ENCODE peak calls at places on chromosomes 4 and X, in seven cellular contexts. O is breast epithelium; S is HepG2; H is A673; M is CD4-positive, alpha-beta T cell; V is WERI-Rb-1; F is caudate nucleus. J is an unnamed sample.

GRCh38 chr4:187415227-187415626 is 580.3 kb upstream of the ZFP42 start:
- DNase-seq in O (no peak), S (no peak), H (no peak), M (no peak), V (no peak), F (no peak), J (no peak)

GRCh38 chrX:43644124-43644701 is 11.9 kb upstream of the MAOA start:
- DNase-seq in O (no peak), S (no peak), H (peak), M (no peak), V (no peak), F (no peak), J (no peak)

GRCh38 chrX:149512225-149512885 is 7.2 kb upstream of the IDS start:
- DNase-seq in O (peak), S (peak), H (peak), M (peak), V (peak), F (peak), J (peak)

GRCh38 chr4:114606240-114606639 is 7.6 kb downstream of the UGT8 start:
- DNase-seq in O (no peak), S (no peak), H (no peak), M (no peak), V (no peak), F (no peak), J (no peak)

GRCh38 chr4:96149911-96150310 is 310.0 kb downstream of the PDHA2 start:
- DNase-seq in O (no peak), S (no peak), H (peak), M (no peak), V (no peak), F (peak), J (no peak)

GRCh38 chr4:70277121-70277520 is 34.7 kb downstream of the CSN3 start:
- DNase-seq in O (no peak), S (no peak), H (no peak), M (no peak), V (no peak), F (no peak), J (no peak)

GRCh38 chr4:172785623-172786022 is 383.0 kb upstream of the GALNT7 start:
- DNase-seq in O (no peak), S (no peak), H (no peak), M (no peak), V (no peak), F (no peak), J (no peak)

GRCh38 chrX:151791961-151792360 is 57.4 kb downstream of the CNGA2 start:
- DNase-seq in O (no peak), S (no peak), H (no peak), M (no peak), V (no peak), F (no peak), J (no peak)

GRCh38 chr4:128512161-128512560 is 224.5 kb upstream of the PGRMC2 start:
- DNase-seq in O (no peak), S (no peak), H (peak), M (no peak), V (no peak), F (no peak), J (no peak)

GRCh38 chr4:129550281-129550785 is 454.4 kb downstream of the C4orf33 start:
- DNase-seq in O (no peak), S (peak), H (no peak), M (no peak), V (no peak), F (no peak), J (no peak)

GRCh38 chr4:119589165-119589564 is 39.4 kb downstream of the PDE5A start:
- DNase-seq in O (no peak), S (no peak), H (no peak), M (no peak), V (no peak), F (no peak), J (no peak)

GRCh38 chr4:16114546-16114945 is 30.7 kb upstream of the PROM1 start:
- DNase-seq in O (no peak), S (no peak), H (no peak), M (no peak), V (no peak), F (no peak), J (no peak)

GRCh38 chr4:16118090-16118489 is 34.3 kb upstream of the PROM1 start:
- DNase-seq in O (no peak), S (no peak), H (no peak), M (no peak), V (no peak), F (no peak), J (no peak)

GRCh38 chr4:16117164-16117563 is 33.3 kb upstream of the PROM1 start:
- DNase-seq in O (no peak), S (no peak), H (no peak), M (no peak), V (no peak), F (no peak), J (no peak)

GRCh38 chr4:16116493-16116990 is 32.7 kb upstream of the PROM1 start:
- DNase-seq in O (no peak), S (peak), H (no peak), M (no peak), V (no peak), F (no peak), J (no peak)

DNA sequence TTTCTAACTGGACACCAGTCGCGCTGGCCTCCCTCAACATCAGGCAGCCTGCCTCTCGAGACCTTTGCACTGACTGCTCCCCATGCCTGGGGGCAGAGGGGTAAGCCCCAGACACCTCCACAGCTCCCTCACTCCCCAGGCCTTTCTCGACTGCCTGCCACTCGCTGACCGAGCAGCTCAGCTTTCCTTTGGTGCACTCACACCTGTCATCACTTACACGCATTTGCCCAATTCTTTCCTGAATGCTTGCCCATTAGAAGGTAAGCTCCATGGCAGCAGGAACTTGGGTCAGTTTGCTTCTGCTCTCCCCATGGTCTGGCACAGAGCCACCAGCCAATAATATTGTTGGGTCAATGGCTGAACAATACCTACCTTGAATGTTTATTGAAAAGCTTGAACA is 32.2 kb upstream of the PROM1 start:
- DNase-seq in O (no peak), S (no peak), H (no peak), M (no peak), V (no peak), F (no peak), J (no peak)
- H3K27ac ChIP-seq in O (peak), S (peak), H (no peak), M (no peak), V (no peak), F (no peak), J (no peak)

GRCh38 chrX:135421932-135422809 is at the start of gene SMIM10L2A:
- DNase-seq in O (no peak), S (no peak), H (no peak), M (no peak), V (no peak), F (no peak), J (no peak)
- H3K27ac ChIP-seq in O (no peak), S (no peak), H (no peak), M (no peak), V (no peak), F (no peak), J (no peak)

GRCh38 chr4:74408639-74409038 is 36.3 kb upstream of the AREG start:
- DNase-seq in O (no peak), S (no peak), H (no peak), M (no peak), V (no peak), F (no peak), J (no peak)
- H3K27ac ChIP-seq in O (no peak), S (no peak), H (no peak), M (no peak), V (no peak), F (no peak), J (no peak)

DNA sequence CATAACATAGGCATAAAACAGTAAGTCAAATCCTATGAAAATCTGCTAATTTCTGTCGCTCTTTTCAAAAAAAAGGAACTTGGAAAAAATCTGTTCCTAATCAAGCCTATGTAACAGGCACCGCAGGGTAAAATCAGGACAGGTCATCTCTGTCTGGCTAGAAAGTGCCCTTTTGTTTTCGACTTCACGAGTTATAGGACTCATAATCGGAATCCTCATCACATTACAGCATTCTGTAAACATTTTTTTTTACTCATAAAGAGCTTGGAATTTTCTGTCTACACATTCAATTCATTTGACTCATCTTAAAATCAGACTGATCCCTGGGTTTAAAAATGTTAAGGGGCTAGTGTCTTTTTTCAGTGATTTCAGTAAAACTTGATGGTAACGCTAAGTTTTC is 181.7 kb upstream of the TBC1D9 start:
- DNase-seq in O (no peak), S (no peak), H (no peak), M (no peak), V (no peak), F (no peak), J (no peak)
- H3K27ac ChIP-seq in O (no peak), S (no peak), H (no peak), M (no peak), V (no peak), F (no peak), J (no peak)